ENCODE peak calls at places on chromosomes 11 and 22, in five cellular contexts. One of them, this sample, is unnamed.
A peak's percentile ranks its signal among the peaks of the same experiment; 100 is the strongest.

GRCh38 chr11:119436715-119437114 is 13.7 kb upstream of the THY1 start:
- DNase-seq in LoVo: no peak
- DNase-seq in effector CD4-positive, alpha-beta T cell: no peak
- DNase-seq in cardiac muscle cell: no peak
- DNase-seq in NCI-H82: no peak
- DNase-seq in this sample: no peak

GRCh38 chr22:50081426-50082196 is 3.6 kb downstream of the MLC1 start:
- DNase-seq in effector CD4-positive, alpha-beta T cell: no peak
- DNase-seq in LoVo: no peak
- DNase-seq in NCI-H82: no peak
- DNase-seq in cardiac muscle cell: no peak
- DNase-seq in this sample: no peak

GRCh38 chr11:116844722-116845121 is 7.3 kb upstream of the APOA1 start:
- DNase-seq in effector CD4-positive, alpha-beta T cell: no peak
- DNase-seq in cardiac muscle cell: no peak
- DNase-seq in LoVo: no peak
- DNase-seq in NCI-H82: no peak
- DNase-seq in this sample: no peak

GRCh38 chr11:79232346-79232745 is 208.5 kb downstream of the TENM4 start:
- DNase-seq in NCI-H82: no peak
- DNase-seq in cardiac muscle cell: peak; percentile 52
- DNase-seq in effector CD4-positive, alpha-beta T cell: no peak
- DNase-seq in LoVo: no peak
- DNase-seq in this sample: peak; percentile 85

GRCh38 chr11:105298174-105298573 is 158.6 kb upstream of the CARD18 start:
- DNase-seq in LoVo: no peak
- DNase-seq in cardiac muscle cell: no peak
- DNase-seq in effector CD4-positive, alpha-beta T cell: no peak
- DNase-seq in NCI-H82: peak; percentile 17
- DNase-seq in this sample: no peak

GRCh38 chr11:9313648-9314290 is 624 bp downstream of the TMEM41B start:
- DNase-seq in effector CD4-positive, alpha-beta T cell: peak; percentile 14
- DNase-seq in LoVo: no peak
- DNase-seq in NCI-H82: peak; percentile 38
- DNase-seq in cardiac muscle cell: peak; percentile 27
- DNase-seq in this sample: peak; percentile 9

GRCh38 chr11:11027271-11027670 is 169.4 kb upstream of the ZBED5 start:
- DNase-seq in cardiac muscle cell: peak; percentile 62
- DNase-seq in NCI-H82: no peak
- DNase-seq in LoVo: no peak
- DNase-seq in effector CD4-positive, alpha-beta T cell: no peak
- DNase-seq in this sample: peak; percentile 76

GRCh38 chr22:29002603-29003002 is 59.0 kb downstream of the C22orf31 start:
- DNase-seq in effector CD4-positive, alpha-beta T cell: no peak
- DNase-seq in NCI-H82: no peak
- DNase-seq in LoVo: no peak
- DNase-seq in cardiac muscle cell: no peak
- DNase-seq in this sample: no peak

GRCh38 chr11:32852142-32852541 is 22.4 kb downstream of the PRRG4 start:
- DNase-seq in LoVo: peak; percentile 87
- DNase-seq in effector CD4-positive, alpha-beta T cell: no peak
- DNase-seq in NCI-H82: no peak
- DNase-seq in cardiac muscle cell: peak; percentile 55
- DNase-seq in this sample: peak; percentile 59

GRCh38 chr11:20355221-20356219 is 8.0 kb upstream of the HTATIP2 start:
- DNase-seq in effector CD4-positive, alpha-beta T cell: peak; percentile 23
- DNase-seq in LoVo: peak; percentile 38
- DNase-seq in NCI-H82: peak; percentile 73
- DNase-seq in cardiac muscle cell: peak; percentile 61
- DNase-seq in this sample: peak; percentile 51

GRCh38 chr22:47392729-47393128 is 630.3 kb downstream of the TBC1D22A start:
- DNase-seq in NCI-H82: no peak
- DNase-seq in cardiac muscle cell: no peak
- DNase-seq in LoVo: no peak
- DNase-seq in effector CD4-positive, alpha-beta T cell: no peak
- DNase-seq in this sample: no peak

GRCh38 chr11:123057604-123058305 is 4.2 kb downstream of the HSPA8 start:
- DNase-seq in LoVo: no peak
- DNase-seq in effector CD4-positive, alpha-beta T cell: no peak
- DNase-seq in NCI-H82: no peak
- DNase-seq in cardiac muscle cell: no peak
- DNase-seq in this sample: no peak

GRCh38 chr22:43110444-43110926 is at the start of gene BIK:
- DNase-seq in cardiac muscle cell: peak; percentile 35
- DNase-seq in NCI-H82: peak; percentile 60
- DNase-seq in effector CD4-positive, alpha-beta T cell: peak; percentile 25
- DNase-seq in LoVo: peak; percentile 53
- DNase-seq in this sample: peak; percentile 17

GRCh38 chr22:39103431-39103830 is 6.4 kb downstream of the APOBEC3H start:
- DNase-seq in cardiac muscle cell: no peak
- DNase-seq in effector CD4-positive, alpha-beta T cell: no peak
- DNase-seq in NCI-H82: no peak
- DNase-seq in LoVo: no peak
- DNase-seq in this sample: no peak

GRCh38 chr22:40533712-40534378 is 102.7 kb downstream of the MRTFA start:
- DNase-seq in effector CD4-positive, alpha-beta T cell: peak; percentile 37
- DNase-seq in cardiac muscle cell: peak; percentile 82
- DNase-seq in LoVo: no peak
- DNase-seq in NCI-H82: peak; percentile 63
- DNase-seq in this sample: peak; percentile 63

GRCh38 chr11:125425601-125426000 is 70.5 kb downstream of the FEZ1 start:
- DNase-seq in NCI-H82: no peak
- DNase-seq in LoVo: no peak
- DNase-seq in effector CD4-positive, alpha-beta T cell: no peak
- DNase-seq in cardiac muscle cell: no peak
- DNase-seq in this sample: no peak

GRCh38 chr11:45500457-45500856 is 165.0 kb downstream of the CHST1 start:
- DNase-seq in effector CD4-positive, alpha-beta T cell: no peak
- DNase-seq in cardiac muscle cell: peak; percentile 42
- DNase-seq in LoVo: no peak
- DNase-seq in NCI-H82: no peak
- DNase-seq in this sample: no peak

GRCh38 chr11:47187723-47188122 is 1.5 kb upstream of the PACSIN3 start:
- DNase-seq in NCI-H82: no peak
- DNase-seq in effector CD4-positive, alpha-beta T cell: no peak
- DNase-seq in cardiac muscle cell: no peak
- DNase-seq in LoVo: no peak
- DNase-seq in this sample: no peak

GRCh38 chr11:9330387-9331384 is 16.3 kb upstream of the TMEM41B start:
- DNase-seq in LoVo: no peak
- DNase-seq in NCI-H82: no peak
- DNase-seq in effector CD4-positive, alpha-beta T cell: no peak
- DNase-seq in cardiac muscle cell: no peak
- DNase-seq in this sample: peak; percentile 97

GRCh38 chr11:68916439-68916838 is 12.7 kb downstream of the IGHMBP2 start:
- DNase-seq in LoVo: no peak
- DNase-seq in effector CD4-positive, alpha-beta T cell: no peak
- DNase-seq in NCI-H82: no peak
- DNase-seq in cardiac muscle cell: no peak
- DNase-seq in this sample: no peak

GRCh38 chr11:116376547-116376946 is 396.2 kb downstream of the BUD13 start:
- DNase-seq in NCI-H82: no peak
- DNase-seq in effector CD4-positive, alpha-beta T cell: no peak
- DNase-seq in cardiac muscle cell: no peak
- DNase-seq in LoVo: no peak
- DNase-seq in this sample: no peak

GRCh38 chr11:121661796-121662508 is 209.2 kb upstream of the SORL1-AS1 start:
- DNase-seq in LoVo: no peak
- DNase-seq in cardiac muscle cell: peak; percentile 88
- DNase-seq in NCI-H82: peak; percentile 11
- DNase-seq in effector CD4-positive, alpha-beta T cell: no peak
- DNase-seq in this sample: peak; percentile 91

GRCh38 chr22:37753746-37754145 is 54.0 kb upstream of the GCAT start:
- DNase-seq in LoVo: peak; percentile 40
- DNase-seq in cardiac muscle cell: no peak
- DNase-seq in effector CD4-positive, alpha-beta T cell: no peak
- DNase-seq in NCI-H82: no peak
- DNase-seq in this sample: no peak

This sample was measured in AG10803.